ENCODE peak calls at places on chromosomes 12 and 14, in eight cellular contexts. One of them, this sample, is unnamed.

GRCh38 chr12:46858368-46858767 is 32.6 kb upstream of the SLC38A4 start:
- DNase-seq in AG04450: no peak
- DNase-seq in neural crest cell: no peak
- DNase-seq in MCF 10A: peak
- DNase-seq in fibroblast of mammary gland: peak
- DNase-seq in A549: peak
- DNase-seq in progenitor cell of endocrine pancreas: no peak
- DNase-seq in AG10803: no peak
- DNase-seq in this sample: no peak

GRCh38 chr12:33093534-33093933 is 197.0 kb upstream of the PKP2 start:
- DNase-seq in AG04450: no peak
- DNase-seq in progenitor cell of endocrine pancreas: no peak
- DNase-seq in MCF 10A: peak
- DNase-seq in fibroblast of mammary gland: no peak
- DNase-seq in neural crest cell: no peak
- DNase-seq in A549: no peak
- DNase-seq in AG10803: no peak
- DNase-seq in this sample: no peak

GRCh38 chr14:54348923-54349615 is 47.7 kb upstream of the CDKN3 start:
- DNase-seq in fibroblast of mammary gland: peak
- DNase-seq in progenitor cell of endocrine pancreas: no peak
- DNase-seq in neural crest cell: no peak
- DNase-seq in A549: no peak
- DNase-seq in MCF 10A: no peak
- DNase-seq in AG04450: no peak
- DNase-seq in AG10803: peak
- DNase-seq in this sample: no peak

GRCh38 chr14:49427117-49427516 is 159.1 kb downstream of the RPS29 start:
- DNase-seq in progenitor cell of endocrine pancreas: no peak
- DNase-seq in neural crest cell: no peak
- DNase-seq in fibroblast of mammary gland: no peak
- DNase-seq in MCF 10A: no peak
- DNase-seq in A549: no peak
- DNase-seq in AG04450: no peak
- DNase-seq in AG10803: no peak
- DNase-seq in this sample: no peak

GRCh38 chr14:22572562-22573058 is 16.4 kb downstream of the DAD1 start:
- DNase-seq in progenitor cell of endocrine pancreas: no peak
- DNase-seq in fibroblast of mammary gland: peak
- DNase-seq in neural crest cell: no peak
- DNase-seq in AG10803: peak
- DNase-seq in MCF 10A: no peak
- DNase-seq in A549: peak
- DNase-seq in AG04450: no peak
- DNase-seq in this sample: no peak

GRCh38 chr12:94795520-94795919 is 145.2 kb upstream of the TMCC3 start:
- DNase-seq in neural crest cell: no peak
- DNase-seq in A549: peak
- DNase-seq in progenitor cell of endocrine pancreas: no peak
- DNase-seq in AG10803: peak
- DNase-seq in MCF 10A: peak
- DNase-seq in fibroblast of mammary gland: peak
- DNase-seq in AG04450: no peak
- DNase-seq in this sample: no peak

GRCh38 chr12:50924439-50925341 is 27.7 kb upstream of the HIGD1C start:
- DNase-seq in AG04450: peak
- DNase-seq in AG10803: peak
- DNase-seq in A549: peak
- DNase-seq in progenitor cell of endocrine pancreas: no peak
- DNase-seq in neural crest cell: peak
- DNase-seq in MCF 10A: peak
- DNase-seq in fibroblast of mammary gland: peak
- DNase-seq in this sample: peak

GRCh38 chr12:88432536-88433462 is 147.5 kb downstream of the KITLG start:
- DNase-seq in A549: no peak
- DNase-seq in AG04450: no peak
- DNase-seq in AG10803: peak
- DNase-seq in MCF 10A: no peak
- DNase-seq in fibroblast of mammary gland: peak
- DNase-seq in progenitor cell of endocrine pancreas: no peak
- DNase-seq in neural crest cell: no peak
- DNase-seq in this sample: no peak

GRCh38 chr14:75306917-75307699 is 28.5 kb downstream of the FOS start:
- DNase-seq in AG04450: no peak
- DNase-seq in A549: peak
- DNase-seq in progenitor cell of endocrine pancreas: no peak
- DNase-seq in MCF 10A: peak
- DNase-seq in AG10803: peak
- DNase-seq in fibroblast of mammary gland: peak
- DNase-seq in neural crest cell: no peak
- DNase-seq in this sample: no peak

GRCh38 chr14:21656980-21657379 is 3.3 kb downstream of the OR4E2 start:
- DNase-seq in MCF 10A: no peak
- DNase-seq in AG04450: no peak
- DNase-seq in neural crest cell: no peak
- DNase-seq in AG10803: no peak
- DNase-seq in progenitor cell of endocrine pancreas: no peak
- DNase-seq in A549: no peak
- DNase-seq in fibroblast of mammary gland: no peak
- DNase-seq in this sample: no peak

GRCh38 chr12:111672822-111673381 is 12.9 kb downstream of the BRAP start:
- DNase-seq in progenitor cell of endocrine pancreas: no peak
- DNase-seq in MCF 10A: no peak
- DNase-seq in fibroblast of mammary gland: no peak
- DNase-seq in neural crest cell: no peak
- DNase-seq in AG04450: no peak
- DNase-seq in A549: no peak
- DNase-seq in AG10803: no peak
- DNase-seq in this sample: no peak

GRCh38 chr12:111677186-111677585 is 8.6 kb downstream of the BRAP start:
- DNase-seq in MCF 10A: no peak
- DNase-seq in fibroblast of mammary gland: no peak
- DNase-seq in progenitor cell of endocrine pancreas: no peak
- DNase-seq in AG10803: no peak
- DNase-seq in AG04450: no peak
- DNase-seq in A549: no peak
- DNase-seq in neural crest cell: no peak
- DNase-seq in this sample: no peak

GRCh38 chr12:111673503-111673902 is 12.3 kb downstream of the BRAP start:
- DNase-seq in neural crest cell: no peak
- DNase-seq in MCF 10A: peak
- DNase-seq in progenitor cell of endocrine pancreas: no peak
- DNase-seq in fibroblast of mammary gland: peak
- DNase-seq in A549: peak
- DNase-seq in AG04450: no peak
- DNase-seq in AG10803: peak
- DNase-seq in this sample: no peak
- TF ChIP-seq CTCF in neural crest cell: peak
- TF ChIP-seq CTCF in MCF 10A: peak
- TF ChIP-seq CTCF in progenitor cell of endocrine pancreas: peak
- TF ChIP-seq CTCF in fibroblast of mammary gland: peak
- TF ChIP-seq CTCF in A549: peak
- TF ChIP-seq CTCF in AG04450: peak
- TF ChIP-seq CTCF in AG10803: peak
- TF ChIP-seq CTCF in this sample: no peak

GRCh38 chr12:120993496-120993895 is 15.2 kb downstream of the HNF1A start:
- DNase-seq in progenitor cell of endocrine pancreas: no peak
- DNase-seq in A549: no peak
- DNase-seq in MCF 10A: no peak
- DNase-seq in AG10803: no peak
- DNase-seq in neural crest cell: no peak
- DNase-seq in fibroblast of mammary gland: no peak
- DNase-seq in AG04450: no peak
- DNase-seq in this sample: no peak
- TF ChIP-seq CTCF in progenitor cell of endocrine pancreas: no peak
- TF ChIP-seq CTCF in A549: no peak
- TF ChIP-seq CTCF in MCF 10A: no peak
- TF ChIP-seq CTCF in AG10803: no peak
- TF ChIP-seq CTCF in neural crest cell: no peak
- TF ChIP-seq CTCF in fibroblast of mammary gland: no peak
- TF ChIP-seq CTCF in AG04450: no peak
- TF ChIP-seq CTCF in this sample: no peak

GRCh38 chr14:71722885-71723284 is 209.3 kb upstream of the RGS6 start:
- DNase-seq in AG04450: no peak
- DNase-seq in progenitor cell of endocrine pancreas: no peak
- DNase-seq in A549: no peak
- DNase-seq in neural crest cell: no peak
- DNase-seq in fibroblast of mammary gland: no peak
- DNase-seq in AG10803: no peak
- DNase-seq in MCF 10A: no peak
- DNase-seq in this sample: no peak

GRCh38 chr14:71721791-71722190 is 210.4 kb upstream of the RGS6 start:
- DNase-seq in progenitor cell of endocrine pancreas: no peak
- DNase-seq in AG10803: peak
- DNase-seq in MCF 10A: no peak
- DNase-seq in fibroblast of mammary gland: no peak
- DNase-seq in neural crest cell: no peak
- DNase-seq in A549: no peak
- DNase-seq in AG04450: no peak
- DNase-seq in this sample: no peak

GRCh38 chr14:71725802-71726638 is 206.2 kb upstream of the RGS6 start:
- DNase-seq in AG04450: no peak
- DNase-seq in AG10803: peak
- DNase-seq in MCF 10A: peak
- DNase-seq in A549: peak
- DNase-seq in neural crest cell: no peak
- DNase-seq in fibroblast of mammary gland: peak
- DNase-seq in progenitor cell of endocrine pancreas: no peak
- DNase-seq in this sample: no peak

GRCh38 chr14:71716371-71716770 is 215.9 kb upstream of the RGS6 start:
- DNase-seq in progenitor cell of endocrine pancreas: no peak
- DNase-seq in AG10803: peak
- DNase-seq in A549: no peak
- DNase-seq in neural crest cell: no peak
- DNase-seq in fibroblast of mammary gland: peak
- DNase-seq in AG04450: no peak
- DNase-seq in MCF 10A: no peak
- DNase-seq in this sample: no peak

GRCh38 chr14:71720978-71721624 is 211.1 kb upstream of the RGS6 start:
- DNase-seq in A549: peak
- DNase-seq in fibroblast of mammary gland: peak
- DNase-seq in MCF 10A: peak
- DNase-seq in AG04450: no peak
- DNase-seq in neural crest cell: peak
- DNase-seq in AG10803: peak
- DNase-seq in progenitor cell of endocrine pancreas: no peak
- DNase-seq in this sample: peak
- TF ChIP-seq CTCF in A549: peak
- TF ChIP-seq CTCF in fibroblast of mammary gland: peak
- TF ChIP-seq CTCF in MCF 10A: peak
- TF ChIP-seq CTCF in AG04450: peak
- TF ChIP-seq CTCF in neural crest cell: peak
- TF ChIP-seq CTCF in AG10803: peak
- TF ChIP-seq CTCF in progenitor cell of endocrine pancreas: peak
- TF ChIP-seq CTCF in this sample: peak

DNA sequence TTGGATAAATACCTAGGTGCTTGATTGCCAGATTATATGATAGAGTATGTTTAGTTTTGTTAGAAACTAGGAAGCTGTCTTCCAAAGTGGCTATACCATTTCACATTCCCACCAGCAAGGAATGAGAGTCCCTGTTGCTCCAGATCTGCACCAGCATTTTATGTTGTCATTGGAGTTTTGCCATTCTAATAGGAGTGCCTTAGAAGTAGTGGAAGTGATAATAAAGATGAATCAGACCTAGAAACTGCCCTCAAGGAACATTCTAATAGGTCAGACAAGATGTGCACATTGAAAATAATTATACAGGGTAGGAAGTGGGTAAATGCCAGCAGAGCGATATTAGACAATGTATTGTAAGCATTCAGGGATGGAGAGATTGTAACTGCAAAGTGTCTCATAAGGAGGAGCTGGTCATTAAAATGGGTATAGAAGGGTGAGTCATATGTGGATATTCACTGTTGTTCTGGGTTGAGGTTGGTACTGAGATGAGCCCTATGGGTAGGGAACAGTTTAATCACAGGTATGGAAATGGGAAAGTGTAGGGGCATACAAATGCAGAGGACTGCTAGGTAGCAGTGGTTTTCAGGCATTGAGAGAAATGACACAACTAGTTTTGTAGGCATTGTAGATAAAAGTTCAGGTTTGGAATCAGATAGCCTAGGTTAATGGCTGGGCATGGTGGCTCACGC is 71.5 kb downstream of the MNAT1 start:
- DNase-seq in fibroblast of mammary gland: peak
- DNase-seq in MCF 10A: peak
- DNase-seq in A549: no peak
- DNase-seq in AG04450: no peak
- DNase-seq in AG10803: peak
- DNase-seq in progenitor cell of endocrine pancreas: no peak
- DNase-seq in neural crest cell: no peak
- DNase-seq in this sample: no peak
- TF ChIP-seq CTCF in fibroblast of mammary gland: no peak
- TF ChIP-seq CTCF in MCF 10A: no peak
- TF ChIP-seq CTCF in A549: no peak
- TF ChIP-seq CTCF in AG04450: no peak
- TF ChIP-seq CTCF in AG10803: no peak
- TF ChIP-seq CTCF in progenitor cell of endocrine pancreas: no peak
- TF ChIP-seq CTCF in neural crest cell: no peak
- TF ChIP-seq CTCF in this sample: no peak

DNA sequence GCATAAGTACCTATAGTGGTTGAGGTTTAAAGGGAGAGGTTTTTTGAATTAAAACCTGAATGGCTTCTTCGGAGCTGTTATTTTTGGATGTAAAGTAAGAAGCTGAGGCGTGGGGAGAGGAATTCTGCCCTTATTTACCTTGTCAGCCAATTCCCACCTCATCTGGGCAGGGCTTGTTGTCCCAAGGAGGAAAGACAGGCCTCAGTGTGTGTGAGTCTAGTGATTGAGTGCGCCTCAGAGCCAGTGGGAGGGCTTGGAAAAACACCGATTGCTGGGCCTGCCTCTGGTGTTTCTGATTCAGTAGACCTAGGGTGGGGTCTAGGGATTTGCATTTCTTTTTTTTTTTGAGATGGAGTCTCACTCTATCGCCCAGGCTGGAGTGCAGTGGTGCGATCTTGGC is 70.0 kb upstream of the REP15 start:
- DNase-seq in fibroblast of mammary gland: peak
- DNase-seq in neural crest cell: no peak
- DNase-seq in progenitor cell of endocrine pancreas: no peak
- DNase-seq in AG10803: no peak
- DNase-seq in MCF 10A: no peak
- DNase-seq in AG04450: no peak
- DNase-seq in A549: no peak
- DNase-seq in this sample: no peak
- TF ChIP-seq CTCF in fibroblast of mammary gland: no peak
- TF ChIP-seq CTCF in neural crest cell: no peak
- TF ChIP-seq CTCF in progenitor cell of endocrine pancreas: no peak
- TF ChIP-seq CTCF in AG10803: no peak
- TF ChIP-seq CTCF in MCF 10A: no peak
- TF ChIP-seq CTCF in AG04450: no peak
- TF ChIP-seq CTCF in A549: no peak
- TF ChIP-seq CTCF in this sample: no peak